ENCODE peak calls at places on chromosomes 2 and 18, in four cellular contexts. A is HCT116, H is heart left ventricle, T is Peyer's patch. L is an unnamed sample. For H3K9me3 and H3K4me1, the result is how much of the 10 kb centered on the place peaks cover.

GRCh38 chr18:45780568-45780967 is 44.9 kb upstream of the SIGLEC15 start:
- DNase-seq in H (no peak), A (no peak), T (no peak), L (no peak)

GRCh38 chr2:187915810-187916209 is 361.6 kb upstream of the TFPI start:
- DNase-seq in T (no peak), A (no peak), H (no peak), L (no peak)

GRCh38 chr2:53569957-53570727 is 197.5 kb upstream of the CHAC2 start:
- DNase-seq in T (no peak), H (no peak), A (no peak), L (no peak)

GRCh38 chr2:151576080-151576479 is 158.2 kb downstream of the NEB start:
- DNase-seq in T (no peak), H (no peak), A (no peak), L (no peak)

GRCh38 chr18:34707670-34708069 is 2.4 kb upstream of the DTNA start:
- DNase-seq in T (no peak), H (peak), A (peak), L (no peak)

GRCh38 chr2:72033636-72034035 is 114.0 kb downstream of the CYP26B1 start:
- DNase-seq in A (no peak), T (no peak), H (no peak), L (no peak)

GRCh38 chr2:173079968-173080860 is 4.6 kb downstream of the MAP3K20 start:
- DNase-seq in T (no peak), H (no peak), A (no peak), L (no peak)

GRCh38 chr2:74512744-74513604 is 1.3 kb upstream of the TLX2 start:
- DNase-seq in H (no peak), T (no peak), A (no peak), L (no peak)

GRCh38 chr2:150911766-150912280 is 349.8 kb downstream of the RBM43 start:
- DNase-seq in H (peak), A (no peak), T (peak), L (no peak)

GRCh38 chr18:78722391-78722790 is 257.2 kb upstream of the SALL3 start:
- DNase-seq in T (no peak), H (no peak), A (no peak), L (no peak)

GRCh38 chr2:234492687-234493086 is 4.2 kb downstream of the ARL4C start:
- DNase-seq in H (no peak), A (no peak), T (no peak), L (no peak)
- H3K4me3 ChIP-seq in H (no peak), A (no peak), T (peak), L (peak)

DNA sequence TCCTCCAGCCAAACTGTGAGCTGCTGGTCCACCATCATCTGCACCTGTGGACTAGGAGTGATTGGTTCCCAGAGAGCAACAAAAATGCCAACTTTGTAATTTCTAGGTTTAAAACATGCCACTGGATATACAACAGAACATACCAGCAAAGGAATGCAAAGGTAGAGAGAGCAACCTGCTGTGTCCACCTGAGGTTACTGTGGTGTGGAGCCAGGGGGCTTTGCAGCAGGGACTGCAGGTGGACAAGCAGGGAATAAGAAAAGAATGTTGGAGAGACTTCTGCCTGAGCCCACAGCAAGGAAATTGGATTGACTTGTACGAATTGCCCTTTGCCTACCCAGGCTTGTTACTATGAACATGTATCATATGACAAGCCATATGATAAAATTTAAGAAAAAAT is 345.2 kb upstream of the SPHKAP start:
- DNase-seq in T (no peak), H (no peak), A (no peak), L (no peak)
- H3K9me3 ChIP-seq in T (under half), H (under half), A (under half), L (under half)

GRCh38 chr2:226131299-226131784 is 668.3 kb downstream of the IRS1 start:
- DNase-seq in T (no peak), H (peak), A (no peak), L (no peak)
- H3K4me1 ChIP-seq in T (under half), H (under half), A (half or more), L (under half)

DNA sequence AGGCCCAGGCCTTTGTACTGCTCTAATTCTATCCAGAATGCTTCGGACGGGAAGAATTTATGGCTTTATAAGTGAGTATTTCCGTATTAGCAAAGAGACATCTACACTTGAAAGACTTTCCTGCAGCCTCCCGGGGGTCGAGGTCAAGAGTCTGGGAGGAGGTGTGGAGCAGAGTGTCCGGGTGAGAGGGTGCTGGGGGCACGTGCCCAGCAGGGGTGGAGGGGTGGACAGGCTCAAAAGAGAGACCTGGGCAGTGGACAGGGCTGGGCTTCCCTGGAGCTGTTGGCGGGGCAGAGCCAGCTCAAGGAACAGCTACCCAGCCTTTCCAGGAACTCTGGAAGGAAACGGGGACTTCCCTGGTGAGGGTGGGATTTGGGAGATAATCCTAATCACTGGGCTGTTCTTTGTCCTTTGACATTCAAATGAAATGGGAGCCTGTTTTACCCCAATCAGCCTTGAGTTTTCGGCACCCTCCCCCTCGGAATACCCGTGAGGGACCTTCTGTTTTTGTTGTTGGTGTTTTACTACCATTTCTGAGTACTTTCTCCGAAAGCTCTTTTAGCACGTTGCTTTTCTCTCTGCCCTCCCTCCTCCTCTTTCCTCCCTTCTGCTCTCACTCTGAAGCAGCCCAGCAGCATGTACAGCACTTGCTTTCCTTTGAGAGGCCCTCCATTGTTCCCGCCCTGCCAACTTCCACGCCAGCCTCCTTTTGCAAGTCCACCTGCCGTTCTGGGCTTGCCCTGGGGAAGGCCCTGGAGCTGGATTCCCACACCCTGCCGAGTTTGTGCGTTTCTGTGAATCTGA is 164.7 kb downstream of the AGAP1 start:
- DNase-seq in T (no peak), A (no peak), H (no peak), L (peak)
- H3K4me3 ChIP-seq in T (no peak), A (no peak), H (no peak), L (no peak)

GRCh38 chr2:3289971-3290370 is 87.6 kb downstream of the EIPR1 start:
- DNase-seq in T (no peak), H (no peak), A (no peak), L (no peak)
- H3K9me3 ChIP-seq in T (under half), H (under half), A (under half), L (under half)